ENCODE peak calls at places on chromosomes 3 and 15, in five cellular contexts. E is stimulated activated CD4-positive, alpha-beta T cell treated with anti-CD3 and anti-CD28 coated beads, Interleukin-4, amount 100 ng/mL, for 48 hours; W is activated CD8-positive, alpha-beta memory T cell treated with anti-CD3 and anti-CD28 coated beads, Interleukin-2, amount 50 U/mL, for 48 hours; B is NCI-H1105; Y is globus pallidus. V is an unnamed sample.

GRCh38 chr3:182238141-182238540 is 526.4 kb downstream of the SOX2 start:
- DNase-seq in E (no peak), W (no peak), B (no peak), Y (peak), V (no peak)

GRCh38 chr3:52498134-52499054 is 3.3 kb downstream of the STAB1 start:
- DNase-seq in E (no peak), W (no peak), B (no peak), Y (peak), V (no peak)

GRCh38 chr3:10945683-10946287 is 46.8 kb upstream of the SLC6A1 start:
- DNase-seq in E (peak), W (peak), B (no peak), Y (peak), V (peak)

GRCh38 chr15:43209059-43209824 is 11.6 kb downstream of the EPB42 start:
- DNase-seq in E (no peak), W (no peak), B (no peak), Y (no peak), V (peak)

GRCh38 chr3:29850641-29851040 is 569.8 kb downstream of the RBMS3 start:
- DNase-seq in E (no peak), W (no peak), B (no peak), Y (no peak), V (no peak)

GRCh38 chr3:129567176-129567705 is 24.3 kb downstream of the H1-8 start:
- DNase-seq in E (no peak), W (no peak), B (no peak), Y (no peak), V (no peak)

GRCh38 chr15:83766326-83766725 is 112.4 kb downstream of the ADAMTSL3 start:
- DNase-seq in E (no peak), W (no peak), B (no peak), Y (no peak), V (no peak)

GRCh38 chr3:118945834-118946233 is 88.8 kb downstream of the IGSF11 start:
- DNase-seq in E (no peak), W (no peak), B (no peak), Y (no peak), V (no peak)

GRCh38 chr3:48655586-48655985 is 7.1 kb downstream of the CELSR3 start:
- DNase-seq in E (peak), W (no peak), B (no peak), Y (no peak), V (no peak)

GRCh38 chr3:182501861-182502260 is 291.4 kb upstream of the ATP11B start:
- DNase-seq in E (no peak), W (no peak), B (no peak), Y (no peak), V (no peak)

GRCh38 chr3:40456940-40457823 is at the start of gene RPL14:
- DNase-seq in E (peak), W (peak), B (peak), Y (peak), V (peak)

GRCh38 chr3:23004971-23005370 is 198.2 kb upstream of the UBE2E2 start:
- DNase-seq in E (no peak), W (no peak), B (no peak), Y (no peak), V (no peak)

GRCh38 chr3:188432826-188433525 is 279.0 kb downstream of the LPP start:
- DNase-seq in E (no peak), W (no peak), B (no peak), Y (no peak), V (no peak)

GRCh38 chr15:27086146-27086545 is 115.2 kb downstream of the GABRG3 start:
- DNase-seq in E (no peak), W (no peak), B (no peak), Y (no peak), V (no peak)

GRCh38 chr3:129036234-129037092 is 24.1 kb upstream of the GP9 start:
- DNase-seq in E (no peak), W (no peak), B (no peak), Y (no peak), V (no peak)

GRCh38 chr15:83046558-83047127 is 20.4 kb downstream of the BTBD1 start:
- DNase-seq in E (no peak), W (no peak), B (no peak), Y (no peak), V (no peak)